ENCODE peak calls at places on chromosomes 5 and 9, in four cellular contexts. Y, S, V and N are unnamed samples.

GRCh38 chr9:105281272-105281671 is 36.8 kb downstream of the SLC44A1 start:
- DNase-seq in V (no peak), Y (no peak), S (no peak), N (no peak)

GRCh38 chr9:134338394-134339182 is 12.3 kb downstream of the RXRA start:
- DNase-seq in Y (no peak), S (no peak), V (no peak), N (peak)

GRCh38 chr5:90898330-90899013 is 339.9 kb downstream of the ADGRV1 start:
- DNase-seq in V (no peak), Y (no peak), S (no peak), N (no peak)

GRCh38 chr5:127442085-127442484 is 75.4 kb upstream of the PRRC1 start:
- DNase-seq in S (no peak), Y (no peak), V (no peak), N (no peak)

GRCh38 chr5:22070151-22070550 is 783.0 kb downstream of the CDH12 start:
- DNase-seq in Y (no peak), S (no peak), V (no peak), N (no peak)

GRCh38 chr5:62886603-62887315 is 308.1 kb downstream of the LRRC70 start:
- DNase-seq in Y (no peak), S (no peak), V (no peak), N (no peak)

GRCh38 chr5:6193315-6193714 is 185.0 kb downstream of the MED10 start:
- DNase-seq in V (no peak), S (no peak), Y (no peak), N (no peak)

GRCh38 chr9:74512416-74512815 is 15.3 kb downstream of the RORB start:
- DNase-seq in Y (no peak), V (no peak), S (no peak), N (no peak)

GRCh38 chr9:134962998-134963364 is 45.3 kb upstream of the FCN1 start:
- DNase-seq in V (no peak), S (no peak), Y (no peak), N (no peak)

GRCh38 chr5:178113141-178113787 is at the start of gene N4BP3:
- DNase-seq in S (peak), Y (peak), V (peak), N (peak)

GRCh38 chr9:124482431-124483031 is 24.7 kb downstream of the NR5A1 start:
- DNase-seq in Y (no peak), S (no peak), V (no peak), N (no peak)

GRCh38 chr5:151707566-151707965 is 20.9 kb upstream of the SPARC start:
- DNase-seq in V (no peak), Y (no peak), S (peak), N (no peak)

GRCh38 chr9:133854785-133855184 is 116.6 kb upstream of the SARDH start:
- DNase-seq in V (no peak), Y (no peak), S (no peak), N (no peak)

GRCh38 chr9:106945727-106946690 is 83.0 kb downstream of the ZNF462 start:
- DNase-seq in Y (no peak), V (no peak), S (no peak), N (no peak)

GRCh38 chr5:65161655-65162054 is 320.1 kb downstream of the ADAMTS6 start:
- DNase-seq in V (no peak), Y (no peak), S (no peak), N (no peak)

GRCh38 chr5:83513491-83513890 is 41.9 kb downstream of the VCAN start:
- DNase-seq in V (no peak), Y (no peak), S (no peak), N (no peak)

GRCh38 chr9:98977246-98977681 is 33.6 kb downstream of the COL15A1 start:
- DNase-seq in Y (no peak), V (no peak), S (no peak), N (peak)

GRCh38 chr5:13976867-13977479 is 32.5 kb upstream of the DNAH5 start:
- DNase-seq in S (no peak), Y (no peak), V (peak), N (no peak)

GRCh38 chr9:135515541-135515951 is 5.7 kb upstream of the LCN1 start:
- DNase-seq in S (peak), Y (no peak), V (no peak), N (no peak)

GRCh38 chr5:59652449-59652848 is 241.1 kb downstream of the PDE4D start:
- DNase-seq in S (no peak), V (no peak), Y (no peak), N (no peak)

GRCh38 chr5:138654281-138654867 is 79.2 kb upstream of the HSPA9 start:
- DNase-seq in Y (no peak), S (no peak), V (no peak), N (no peak)

GRCh38 chr9:34589656-34590375 is at the start of gene CNTFR:
- DNase-seq in S (no peak), Y (no peak), V (no peak), N (peak)

GRCh38 chr5:139180850-139181785 is 17.1 kb downstream of the SIL1 start:
- DNase-seq in Y (no peak), S (no peak), V (no peak), N (no peak)